ENCODE peak calls at places on chromosome 2, in four cellular contexts. One of them, this sample, is unnamed.

GRCh38 chr2:174779361-174779928 is 15.2 kb upstream of the CHRNA1 start:
- DNase-seq in KBM-7: no peak
- DNase-seq in activated CD4-positive, alpha-beta T cell treated with anti-CD3 and anti-CD28 coated beads, Interleukin-2, amount 10 ng/mL, durations not matched to agents 7 days and 5 days: no peak
- DNase-seq in CD4-positive, alpha-beta memory T cell: no peak
- DNase-seq in this sample: no peak

GRCh38 chr2:64837925-64838641 is 151.1 kb upstream of the SLC1A4 start:
- DNase-seq in KBM-7: peak
- DNase-seq in activated CD4-positive, alpha-beta T cell treated with anti-CD3 and anti-CD28 coated beads, Interleukin-2, amount 10 ng/mL, durations not matched to agents 7 days and 5 days: no peak
- DNase-seq in CD4-positive, alpha-beta memory T cell: no peak
- DNase-seq in this sample: no peak

GRCh38 chr2:217142649-217143266 is 282.9 kb upstream of the TNP1 start:
- DNase-seq in KBM-7: peak
- DNase-seq in activated CD4-positive, alpha-beta T cell treated with anti-CD3 and anti-CD28 coated beads, Interleukin-2, amount 10 ng/mL, durations not matched to agents 7 days and 5 days: peak
- DNase-seq in CD4-positive, alpha-beta memory T cell: no peak
- DNase-seq in this sample: no peak

GRCh38 chr2:10951558-10952414 is 40.1 kb downstream of the KCNF1 start:
- DNase-seq in KBM-7: no peak
- DNase-seq in activated CD4-positive, alpha-beta T cell treated with anti-CD3 and anti-CD28 coated beads, Interleukin-2, amount 10 ng/mL, durations not matched to agents 7 days and 5 days: no peak
- DNase-seq in CD4-positive, alpha-beta memory T cell: no peak
- DNase-seq in this sample: no peak

GRCh38 chr2:9703085-9703641 is 72.4 kb upstream of the YWHAQ start:
- DNase-seq in KBM-7: no peak
- DNase-seq in activated CD4-positive, alpha-beta T cell treated with anti-CD3 and anti-CD28 coated beads, Interleukin-2, amount 10 ng/mL, durations not matched to agents 7 days and 5 days: peak
- DNase-seq in CD4-positive, alpha-beta memory T cell: peak
- DNase-seq in this sample: peak

GRCh38 chr2:59025157-59025757 is 784.1 kb upstream of the FANCL start:
- DNase-seq in KBM-7: peak
- DNase-seq in activated CD4-positive, alpha-beta T cell treated with anti-CD3 and anti-CD28 coated beads, Interleukin-2, amount 10 ng/mL, durations not matched to agents 7 days and 5 days: peak
- DNase-seq in CD4-positive, alpha-beta memory T cell: no peak
- DNase-seq in this sample: no peak

GRCh38 chr2:191552036-191552435 is 125.9 kb upstream of the NABP1 start:
- DNase-seq in KBM-7: no peak
- DNase-seq in activated CD4-positive, alpha-beta T cell treated with anti-CD3 and anti-CD28 coated beads, Interleukin-2, amount 10 ng/mL, durations not matched to agents 7 days and 5 days: no peak
- DNase-seq in CD4-positive, alpha-beta memory T cell: no peak
- DNase-seq in this sample: no peak

GRCh38 chr2:75464348-75464946 is 96.3 kb downstream of the EVA1A start:
- DNase-seq in KBM-7: peak
- DNase-seq in activated CD4-positive, alpha-beta T cell treated with anti-CD3 and anti-CD28 coated beads, Interleukin-2, amount 10 ng/mL, durations not matched to agents 7 days and 5 days: no peak
- DNase-seq in CD4-positive, alpha-beta memory T cell: no peak
- DNase-seq in this sample: no peak

GRCh38 chr2:27221166-27221565 is 4.0 kb downstream of the CAD start:
- DNase-seq in KBM-7: no peak
- DNase-seq in activated CD4-positive, alpha-beta T cell treated with anti-CD3 and anti-CD28 coated beads, Interleukin-2, amount 10 ng/mL, durations not matched to agents 7 days and 5 days: no peak
- DNase-seq in CD4-positive, alpha-beta memory T cell: no peak
- DNase-seq in this sample: no peak

GRCh38 chr2:112750560-112750843 is 13.9 kb downstream of the CKAP2L start:
- DNase-seq in KBM-7: no peak
- DNase-seq in activated CD4-positive, alpha-beta T cell treated with anti-CD3 and anti-CD28 coated beads, Interleukin-2, amount 10 ng/mL, durations not matched to agents 7 days and 5 days: no peak
- DNase-seq in CD4-positive, alpha-beta memory T cell: no peak
- DNase-seq in this sample: no peak

GRCh38 chr2:24016376-24016761 is 6.5 kb downstream of the MFSD2B start:
- DNase-seq in KBM-7: no peak
- DNase-seq in activated CD4-positive, alpha-beta T cell treated with anti-CD3 and anti-CD28 coated beads, Interleukin-2, amount 10 ng/mL, durations not matched to agents 7 days and 5 days: no peak
- DNase-seq in CD4-positive, alpha-beta memory T cell: no peak
- DNase-seq in this sample: no peak

GRCh38 chr2:240901986-240902614 is 4.0 kb upstream of the CROCC2 start:
- DNase-seq in KBM-7: no peak
- DNase-seq in activated CD4-positive, alpha-beta T cell treated with anti-CD3 and anti-CD28 coated beads, Interleukin-2, amount 10 ng/mL, durations not matched to agents 7 days and 5 days: no peak
- DNase-seq in CD4-positive, alpha-beta memory T cell: no peak
- DNase-seq in this sample: no peak

GRCh38 chr2:196074631-196075030 is 6.0 kb upstream of the DNAH7 start:
- DNase-seq in KBM-7: no peak
- DNase-seq in activated CD4-positive, alpha-beta T cell treated with anti-CD3 and anti-CD28 coated beads, Interleukin-2, amount 10 ng/mL, durations not matched to agents 7 days and 5 days: no peak
- DNase-seq in CD4-positive, alpha-beta memory T cell: no peak
- DNase-seq in this sample: no peak

GRCh38 chr2:23359631-23360567 is 25.1 kb upstream of the KLHL29 start:
- DNase-seq in KBM-7: no peak
- DNase-seq in activated CD4-positive, alpha-beta T cell treated with anti-CD3 and anti-CD28 coated beads, Interleukin-2, amount 10 ng/mL, durations not matched to agents 7 days and 5 days: no peak
- DNase-seq in CD4-positive, alpha-beta memory T cell: no peak
- DNase-seq in this sample: no peak

GRCh38 chr2:80348078-80348477 is 43.5 kb upstream of the LRRTM1 start:
- DNase-seq in KBM-7: no peak
- DNase-seq in activated CD4-positive, alpha-beta T cell treated with anti-CD3 and anti-CD28 coated beads, Interleukin-2, amount 10 ng/mL, durations not matched to agents 7 days and 5 days: no peak
- DNase-seq in CD4-positive, alpha-beta memory T cell: no peak
- DNase-seq in this sample: no peak

This sample was measured in naive thymus-derived CD8-positive, alpha-beta T cell.